ENCODE peak calls at places on chromosomes 3 and 15, in eight cellular contexts. One of them, this sample, is unnamed.

GRCh38 chr15:79943820-79944219 is 27.2 kb downstream of the BCL2A1 start:
- DNase-seq in AML-193: no peak
- DNase-seq in NCI-H1092: no peak
- DNase-seq in ureter: no peak
- DNase-seq in SK-N-SH: no peak
- DNase-seq in GM04504: no peak
- DNase-seq in Panc1: no peak
- DNase-seq in B cell: no peak
- DNase-seq in this sample: no peak

GRCh38 chr15:75542386-75542797 is 36.7 kb downstream of the PTPN9 start:
- DNase-seq in SK-N-SH: no peak
- DNase-seq in Panc1: no peak
- DNase-seq in ureter: no peak
- DNase-seq in GM04504: no peak
- DNase-seq in AML-193: no peak
- DNase-seq in NCI-H1092: no peak
- DNase-seq in B cell: no peak
- DNase-seq in this sample: no peak

GRCh38 chr3:111976254-111976653 is 2.6 kb upstream of the ABHD10 start:
- DNase-seq in Panc1: no peak
- DNase-seq in SK-N-SH: no peak
- DNase-seq in NCI-H1092: no peak
- DNase-seq in AML-193: no peak
- DNase-seq in ureter: no peak
- DNase-seq in B cell: no peak
- DNase-seq in GM04504: no peak
- DNase-seq in this sample: no peak

GRCh38 chr15:80455051-80455648 is 51.0 kb downstream of the ARNT2 start:
- DNase-seq in ureter: no peak
- DNase-seq in Panc1: no peak
- DNase-seq in GM04504: no peak
- DNase-seq in SK-N-SH: no peak
- DNase-seq in B cell: peak
- DNase-seq in AML-193: no peak
- DNase-seq in NCI-H1092: no peak
- DNase-seq in this sample: no peak

GRCh38 chr3:69999191-70000027 is at the start of gene SAMMSON:
- DNase-seq in SK-N-SH: no peak
- DNase-seq in AML-193: no peak
- DNase-seq in B cell: no peak
- DNase-seq in Panc1: no peak
- DNase-seq in ureter: no peak
- DNase-seq in NCI-H1092: no peak
- DNase-seq in GM04504: no peak
- DNase-seq in this sample: peak

GRCh38 chr3:114725966-114726365 is 421.1 kb downstream of the ZBTB20 start:
- DNase-seq in AML-193: no peak
- DNase-seq in ureter: no peak
- DNase-seq in SK-N-SH: no peak
- DNase-seq in Panc1: no peak
- DNase-seq in B cell: no peak
- DNase-seq in GM04504: no peak
- DNase-seq in NCI-H1092: no peak
- DNase-seq in this sample: no peak

GRCh38 chr15:84982301-84982920 is 755 bp downstream of the PDE8A start:
- DNase-seq in Panc1: no peak
- DNase-seq in NCI-H1092: no peak
- DNase-seq in SK-N-SH: no peak
- DNase-seq in AML-193: no peak
- DNase-seq in GM04504: no peak
- DNase-seq in ureter: peak
- DNase-seq in B cell: no peak
- DNase-seq in this sample: no peak

GRCh38 chr3:141071681-141072260 is 20.6 kb downstream of the SPSB4 start:
- DNase-seq in ureter: no peak
- DNase-seq in SK-N-SH: peak
- DNase-seq in AML-193: no peak
- DNase-seq in GM04504: no peak
- DNase-seq in Panc1: no peak
- DNase-seq in B cell: no peak
- DNase-seq in NCI-H1092: no peak
- DNase-seq in this sample: no peak

GRCh38 chr15:37050345-37050744 is 50.0 kb downstream of the MEIS2 start:
- DNase-seq in GM04504: no peak
- DNase-seq in NCI-H1092: no peak
- DNase-seq in AML-193: no peak
- DNase-seq in SK-N-SH: no peak
- DNase-seq in Panc1: no peak
- DNase-seq in ureter: no peak
- DNase-seq in B cell: no peak
- DNase-seq in this sample: no peak

GRCh38 chr3:146968204-146968651 is 363.1 kb upstream of the PLSCR5 start:
- DNase-seq in Panc1: no peak
- DNase-seq in GM04504: peak
- DNase-seq in B cell: no peak
- DNase-seq in NCI-H1092: no peak
- DNase-seq in SK-N-SH: no peak
- DNase-seq in AML-193: no peak
- DNase-seq in ureter: no peak
- DNase-seq in this sample: no peak

GRCh38 chr3:127754411-127755304 is 67.7 kb downstream of the MGLL start:
- DNase-seq in AML-193: no peak
- DNase-seq in GM04504: no peak
- DNase-seq in B cell: peak
- DNase-seq in ureter: no peak
- DNase-seq in NCI-H1092: no peak
- DNase-seq in Panc1: no peak
- DNase-seq in SK-N-SH: no peak
- DNase-seq in this sample: no peak

GRCh38 chr15:31392761-31393401 is 66.2 kb downstream of the KLF13 start:
- DNase-seq in Panc1: no peak
- DNase-seq in GM04504: no peak
- DNase-seq in AML-193: no peak
- DNase-seq in NCI-H1092: no peak
- DNase-seq in ureter: no peak
- DNase-seq in SK-N-SH: no peak
- DNase-seq in B cell: no peak
- DNase-seq in this sample: no peak

GRCh38 chr3:57224856-57225255 is 2.7 kb upstream of the APPL1 start:
- DNase-seq in AML-193: no peak
- DNase-seq in SK-N-SH: no peak
- DNase-seq in GM04504: no peak
- DNase-seq in B cell: no peak
- DNase-seq in Panc1: no peak
- DNase-seq in NCI-H1092: no peak
- DNase-seq in ureter: no peak
- DNase-seq in this sample: no peak

GRCh38 chr3:196617256-196617655 is 22.2 kb upstream of the NRROS start:
- DNase-seq in SK-N-SH: no peak
- DNase-seq in ureter: no peak
- DNase-seq in NCI-H1092: no peak
- DNase-seq in GM04504: no peak
- DNase-seq in AML-193: peak
- DNase-seq in Panc1: no peak
- DNase-seq in B cell: no peak
- DNase-seq in this sample: no peak

GRCh38 chr3:112582242-112582874 is 20.5 kb downstream of the SLC35A5 start:
- DNase-seq in NCI-H1092: peak
- DNase-seq in B cell: no peak
- DNase-seq in AML-193: peak
- DNase-seq in SK-N-SH: peak
- DNase-seq in ureter: no peak
- DNase-seq in Panc1: peak
- DNase-seq in GM04504: peak
- DNase-seq in this sample: no peak

GRCh38 chr3:9779721-9780450 is 10.1 kb upstream of the CAMK1 start:
- DNase-seq in NCI-H1092: no peak
- DNase-seq in Panc1: no peak
- DNase-seq in SK-N-SH: no peak
- DNase-seq in GM04504: no peak
- DNase-seq in ureter: no peak
- DNase-seq in B cell: peak
- DNase-seq in AML-193: peak
- DNase-seq in this sample: no peak

GRCh38 chr3:160400048-160400630 is 689 bp downstream of the SMC4 start:
- DNase-seq in NCI-H1092: no peak
- DNase-seq in GM04504: no peak
- DNase-seq in B cell: no peak
- DNase-seq in ureter: peak
- DNase-seq in AML-193: no peak
- DNase-seq in Panc1: no peak
- DNase-seq in SK-N-SH: peak
- DNase-seq in this sample: no peak

GRCh38 chr3:169308654-169309325 is 354.7 kb downstream of the MECOM start:
- DNase-seq in B cell: no peak
- DNase-seq in Panc1: no peak
- DNase-seq in AML-193: no peak
- DNase-seq in GM04504: no peak
- DNase-seq in NCI-H1092: no peak
- DNase-seq in ureter: no peak
- DNase-seq in SK-N-SH: no peak
- DNase-seq in this sample: no peak

GRCh38 chr3:2921903-2922302 is 188.3 kb downstream of the IL5RA start:
- DNase-seq in ureter: no peak
- DNase-seq in Panc1: no peak
- DNase-seq in B cell: no peak
- DNase-seq in NCI-H1092: no peak
- DNase-seq in AML-193: peak
- DNase-seq in SK-N-SH: peak
- DNase-seq in GM04504: no peak
- DNase-seq in this sample: peak

GRCh38 chr15:34259557-34259956 is 34.7 kb downstream of the EMC4 start:
- DNase-seq in AML-193: no peak
- DNase-seq in NCI-H1092: no peak
- DNase-seq in B cell: no peak
- DNase-seq in GM04504: no peak
- DNase-seq in Panc1: no peak
- DNase-seq in ureter: no peak
- DNase-seq in SK-N-SH: no peak
- DNase-seq in this sample: no peak

GRCh38 chr3:47976135-47976758 is 40.0 kb downstream of the MAP4 start:
- DNase-seq in AML-193: no peak
- DNase-seq in B cell: peak
- DNase-seq in ureter: no peak
- DNase-seq in SK-N-SH: no peak
- DNase-seq in Panc1: no peak
- DNase-seq in GM04504: no peak
- DNase-seq in NCI-H1092: no peak
- DNase-seq in this sample: no peak

GRCh38 chr3:157487339-157487738 is 15.9 kb downstream of the VEPH1 start:
- DNase-seq in NCI-H1092: no peak
- DNase-seq in AML-193: peak
- DNase-seq in GM04504: no peak
- DNase-seq in B cell: no peak
- DNase-seq in Panc1: no peak
- DNase-seq in SK-N-SH: no peak
- DNase-seq in ureter: no peak
- DNase-seq in this sample: no peak

GRCh38 chr3:187230011-187230410 is 32.7 kb downstream of the RTP1 start:
- DNase-seq in Panc1: no peak
- DNase-seq in SK-N-SH: no peak
- DNase-seq in GM04504: no peak
- DNase-seq in NCI-H1092: no peak
- DNase-seq in ureter: no peak
- DNase-seq in B cell: no peak
- DNase-seq in AML-193: no peak
- DNase-seq in this sample: no peak

GRCh38 chr3:195905970-195906864 is 2.1 kb downstream of the TNK2 start:
- DNase-seq in Panc1: no peak
- DNase-seq in B cell: no peak
- DNase-seq in SK-N-SH: no peak
- DNase-seq in ureter: no peak
- DNase-seq in NCI-H1092: peak
- DNase-seq in AML-193: peak
- DNase-seq in GM04504: no peak
- DNase-seq in this sample: no peak

GRCh38 chr3:45211466-45212094 is 14.5 kb downstream of the TMEM158 start:
- DNase-seq in ureter: peak
- DNase-seq in B cell: no peak
- DNase-seq in Panc1: no peak
- DNase-seq in SK-N-SH: no peak
- DNase-seq in AML-193: no peak
- DNase-seq in NCI-H1092: no peak
- DNase-seq in GM04504: no peak
- DNase-seq in this sample: no peak

GRCh38 chr3:134395103-134395502 is 20.9 kb upstream of the AMOTL2 start:
- DNase-seq in SK-N-SH: no peak
- DNase-seq in ureter: no peak
- DNase-seq in GM04504: no peak
- DNase-seq in AML-193: no peak
- DNase-seq in Panc1: no peak
- DNase-seq in NCI-H1092: no peak
- DNase-seq in B cell: no peak
- DNase-seq in this sample: no peak

GRCh38 chr3:20539666-20540460 is 353.9 kb upstream of the SGO1 start:
- DNase-seq in GM04504: no peak
- DNase-seq in NCI-H1092: no peak
- DNase-seq in B cell: no peak
- DNase-seq in Panc1: no peak
- DNase-seq in ureter: no peak
- DNase-seq in SK-N-SH: no peak
- DNase-seq in AML-193: no peak
- DNase-seq in this sample: no peak

GRCh38 chr3:52240059-52240885 is 1.3 kb upstream of the TWF2 start:
- DNase-seq in B cell: peak
- DNase-seq in ureter: peak
- DNase-seq in Panc1: no peak
- DNase-seq in GM04504: peak
- DNase-seq in AML-193: peak
- DNase-seq in NCI-H1092: no peak
- DNase-seq in SK-N-SH: peak
- DNase-seq in this sample: peak

GRCh38 chr3:72102057-72102711 is 317.2 kb upstream of the PROK2 start:
- DNase-seq in GM04504: no peak
- DNase-seq in AML-193: peak
- DNase-seq in SK-N-SH: no peak
- DNase-seq in Panc1: no peak
- DNase-seq in B cell: peak
- DNase-seq in ureter: no peak
- DNase-seq in NCI-H1092: no peak
- DNase-seq in this sample: no peak

GRCh38 chr3:72517804-72518442 is 330.3 kb downstream of the SHQ1 start:
- DNase-seq in ureter: no peak
- DNase-seq in B cell: no peak
- DNase-seq in Panc1: no peak
- DNase-seq in NCI-H1092: no peak
- DNase-seq in GM04504: no peak
- DNase-seq in SK-N-SH: peak
- DNase-seq in AML-193: no peak
- DNase-seq in this sample: no peak

GRCh38 chr3:25831578-25831977 is 41.7 kb downstream of the OXSM start:
- DNase-seq in SK-N-SH: peak
- DNase-seq in GM04504: no peak
- DNase-seq in Panc1: no peak
- DNase-seq in B cell: no peak
- DNase-seq in NCI-H1092: no peak
- DNase-seq in AML-193: peak
- DNase-seq in ureter: no peak
- DNase-seq in this sample: no peak

GRCh38 chr3:48042071-48042760 is 26.0 kb upstream of the MAP4 start:
- DNase-seq in Panc1: no peak
- DNase-seq in AML-193: no peak
- DNase-seq in ureter: no peak
- DNase-seq in SK-N-SH: no peak
- DNase-seq in B cell: no peak
- DNase-seq in NCI-H1092: no peak
- DNase-seq in GM04504: no peak
- DNase-seq in this sample: no peak

GRCh38 chr3:55180936-55181535 is 253.2 kb upstream of the LRTM1 start:
- DNase-seq in AML-193: peak
- DNase-seq in SK-N-SH: peak
- DNase-seq in B cell: no peak
- DNase-seq in ureter: no peak
- DNase-seq in GM04504: no peak
- DNase-seq in Panc1: no peak
- DNase-seq in NCI-H1092: no peak
- DNase-seq in this sample: no peak

GRCh38 chr15:45660231-45660979 is 25.6 kb downstream of the SQOR start:
- DNase-seq in SK-N-SH: no peak
- DNase-seq in ureter: peak
- DNase-seq in NCI-H1092: no peak
- DNase-seq in Panc1: no peak
- DNase-seq in B cell: no peak
- DNase-seq in AML-193: no peak
- DNase-seq in GM04504: no peak
- DNase-seq in this sample: no peak

This sample was measured in NCI-H510A.